ENCODE peak calls at places on chromosome 5, in seven cellular contexts. I is neuronal stem cell, D is heart right ventricle, S is K562, Y is RWPE1, F is A549, Q is dorsolateral prefrontal cortex. G is an unnamed sample.

GRCh38 chr5:179268399-179268952 is 76.8 kb downstream of the ADAMTS2 start:
- DNase-seq in Q (peak), F (no peak), S (no peak), I (no peak), D (no peak), Y (no peak), G (no peak)

GRCh38 chr5:8216921-8217320 is 348.0 kb downstream of the MTRR start:
- DNase-seq in S (no peak), F (no peak), I (no peak), Y (no peak), Q (no peak), D (no peak), G (no peak)

GRCh38 chr5:53991942-53992341 is 318.4 kb downstream of the ARL15 start:
- DNase-seq in D (no peak), I (no peak), S (peak), Q (no peak), Y (no peak), F (peak), G (no peak)

GRCh38 chr5:53479045-53479655 is 1.3 kb upstream of the FST start:
- DNase-seq in D (no peak), S (peak), F (no peak), Y (peak), I (no peak), Q (no peak), G (no peak)

GRCh38 chr5:140344683-140345423 is 1.6 kb downstream of the HBEGF start:
- DNase-seq in Q (no peak), F (no peak), S (peak), I (no peak), D (no peak), Y (peak), G (no peak)

GRCh38 chr5:21398511-21398910 is 1410.5 kb upstream of the CDH18 start:
- DNase-seq in Y (no peak), D (no peak), S (no peak), Q (no peak), F (no peak), I (no peak), G (no peak)

GRCh38 chr5:57317341-57317740 is 143.5 kb downstream of the GPBP1 start:
- DNase-seq in I (no peak), F (no peak), Y (no peak), D (no peak), Q (no peak), S (no peak), G (no peak)

GRCh38 chr5:39760385-39761198 is 335.8 kb upstream of the DAB2 start:
- DNase-seq in S (no peak), Y (peak), D (no peak), I (no peak), F (peak), Q (no peak), G (peak)

GRCh38 chr5:13660072-13660471 is 284.4 kb downstream of the DNAH5 start:
- DNase-seq in D (no peak), S (no peak), Q (no peak), Y (no peak), I (no peak), F (peak), G (no peak)

GRCh38 chr5:37836173-37837100 is 3.4 kb downstream of the GDNF start:
- DNase-seq in F (no peak), I (no peak), D (peak), Q (peak), S (no peak), Y (no peak), G (no peak)

GRCh38 chr5:74556631-74557595 is 83.6 kb downstream of the ENC1 start:
- DNase-seq in D (no peak), S (no peak), Y (no peak), Q (no peak), I (no peak), F (no peak), G (no peak)

GRCh38 chr5:9059920-9060691 is 485.8 kb downstream of the SEMA5A start:
- DNase-seq in S (no peak), I (no peak), D (peak), Q (no peak), F (no peak), Y (peak), G (peak)

GRCh38 chr5:137616046-137616445 is 116.9 kb upstream of the SPOCK1 start:
- DNase-seq in D (no peak), S (no peak), I (no peak), Q (no peak), F (no peak), Y (no peak), G (no peak)

GRCh38 chr5:122959740-122960450 is 76.6 kb downstream of the PPIC start:
- DNase-seq in D (no peak), F (no peak), S (no peak), I (no peak), Y (no peak), Q (no peak), G (no peak)
- H3K27ac ChIP-seq in D (no peak), F (no peak), S (no peak), I (no peak), Y (no peak), Q (no peak), G (no peak)

DNA sequence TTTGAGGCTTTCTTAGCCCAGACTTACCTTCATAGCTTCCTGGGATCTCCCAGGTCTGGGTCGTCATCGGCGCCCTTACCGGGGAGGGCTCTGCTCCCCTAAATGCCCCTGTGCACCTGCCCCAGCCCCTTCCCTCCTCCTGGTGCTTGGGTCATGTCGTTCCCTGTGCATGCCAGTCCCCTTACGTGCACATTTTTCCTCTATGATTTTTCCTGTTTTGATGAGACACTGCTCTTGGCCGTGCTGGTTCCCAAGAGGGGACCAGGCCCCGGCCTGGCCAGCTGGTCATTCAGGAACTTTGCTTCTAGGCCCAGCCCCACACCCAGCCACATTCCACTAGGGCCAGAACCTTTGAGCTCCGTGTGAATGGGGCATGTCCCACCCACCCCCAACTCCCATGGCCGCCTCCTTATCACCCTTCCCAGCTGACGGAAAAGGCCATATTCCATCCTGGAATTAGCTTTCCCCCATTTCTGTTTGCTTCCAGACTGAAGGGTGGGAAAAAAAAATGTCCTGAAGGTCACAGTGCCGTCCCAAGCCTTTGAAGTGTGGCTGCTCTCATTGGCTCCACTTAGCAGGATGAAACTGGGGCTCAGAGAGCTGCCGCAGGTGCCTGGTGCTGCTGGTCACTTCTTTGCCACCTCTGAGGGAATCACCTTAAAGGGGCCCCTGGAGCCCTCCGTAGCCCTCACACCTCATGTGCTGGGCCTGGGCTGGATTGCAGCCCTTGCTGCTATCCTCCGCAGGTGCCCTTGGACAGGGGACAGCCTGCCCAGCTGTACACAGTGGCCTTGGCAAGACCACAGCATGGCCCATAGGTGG is 25.1 kb downstream of the ERGIC1 start:
- DNase-seq in Q (no peak), I (no peak), F (peak), D (peak), Y (no peak), S (no peak), G (no peak)
- H3K27ac ChIP-seq in Q (peak), I (no peak), F (peak), D (peak), Y (peak), S (no peak), G (peak)

GRCh38 chr5:144333336-144333920 is 162.8 kb downstream of the KCTD16 start:
- DNase-seq in Y (peak), D (no peak), I (no peak), F (no peak), Q (no peak), S (no peak), G (peak)
- H3K27ac ChIP-seq in Y (no peak), D (no peak), I (no peak), F (no peak), Q (no peak), S (no peak), G (peak)

GRCh38 chr5:157278319-157279037 is 12.6 kb downstream of the CYFIP2 start:
- DNase-seq in D (no peak), F (no peak), S (no peak), I (no peak), Q (no peak), Y (no peak), G (no peak)

GRCh38 chr5:157271740-157272271 is 5.9 kb downstream of the CYFIP2 start:
- DNase-seq in S (no peak), Y (no peak), F (no peak), I (no peak), Q (no peak), D (no peak), G (no peak)

GRCh38 chr5:157279605-157280239 is 13.8 kb downstream of the CYFIP2 start:
- DNase-seq in D (no peak), F (no peak), S (no peak), Y (no peak), Q (no peak), I (no peak), G (no peak)

GRCh38 chr5:157273131-157273556 is 7.2 kb downstream of the CYFIP2 start:
- DNase-seq in S (no peak), Y (no peak), I (no peak), F (no peak), D (no peak), Q (no peak), G (no peak)

GRCh38 chr5:157275403-157275802 is 9.5 kb downstream of the CYFIP2 start:
- DNase-seq in S (no peak), I (no peak), D (no peak), F (no peak), Q (no peak), Y (no peak), G (no peak)
- H3K27ac ChIP-seq in S (no peak), I (no peak), D (no peak), F (no peak), Q (no peak), Y (no peak), G (no peak)

GRCh38 chr5:69033690-69034089 is 60.1 kb upstream of the SLC30A5 start:
- DNase-seq in D (no peak), F (no peak), S (no peak), Q (no peak), I (no peak), Y (no peak), G (no peak)
- H3K27ac ChIP-seq in D (no peak), F (no peak), S (no peak), Q (no peak), I (no peak), Y (no peak), G (no peak)

DNA sequence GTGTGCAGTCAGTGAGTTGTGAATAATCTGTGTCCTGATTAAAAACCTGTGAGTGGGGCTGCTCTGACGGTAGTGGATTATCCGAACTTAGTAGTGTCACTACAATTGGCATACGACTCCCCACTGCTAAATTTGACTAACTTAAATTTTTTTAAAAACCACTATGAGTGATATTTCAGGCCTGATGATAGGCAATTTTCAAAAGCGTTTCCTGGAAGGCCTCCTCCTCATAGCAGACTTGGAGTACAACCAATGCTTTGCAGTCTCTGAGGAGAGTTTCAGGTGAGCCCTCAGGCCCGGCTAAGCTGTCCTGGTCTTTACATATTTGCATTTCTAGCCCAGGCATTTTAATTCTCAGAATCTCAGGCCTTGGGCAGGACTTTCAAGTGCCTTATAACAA is 10.8 kb downstream of the BTNL8 start:
- DNase-seq in Q (no peak), I (no peak), F (no peak), S (no peak), Y (no peak), D (no peak), G (no peak)
- H3K27ac ChIP-seq in Q (no peak), I (no peak), F (no peak), S (peak), Y (no peak), D (no peak), G (no peak)

GRCh38 chr5:150904479-150905311 is at the start of gene ZNF300:
- DNase-seq in S (peak), I (peak), D (peak), Q (peak), Y (peak), F (peak), G (peak)

GRCh38 chr5:150901446-150901845 is 3.3 kb downstream of the ZNF300 start:
- DNase-seq in F (no peak), S (no peak), Y (no peak), D (no peak), I (no peak), Q (no peak), G (no peak)

DNA sequence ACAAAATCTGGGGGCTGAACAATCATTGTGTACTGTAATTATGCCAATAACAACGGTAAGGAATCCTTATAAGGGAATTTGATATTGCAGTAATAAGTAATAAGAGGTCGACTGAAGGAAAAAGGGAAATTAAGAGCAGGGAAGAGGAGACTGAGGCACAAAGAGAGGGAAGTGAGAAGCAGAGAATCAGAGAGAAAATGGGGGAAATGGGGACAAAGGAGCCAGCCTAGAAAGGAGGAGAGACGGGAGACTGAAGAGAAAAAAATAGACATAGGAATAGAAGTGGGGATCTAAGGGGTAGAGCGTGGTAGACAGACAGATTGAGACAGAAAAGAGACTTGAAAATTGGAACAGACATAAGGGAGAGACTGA is 518 bp upstream of the ZNF300 start:
- DNase-seq in I (no peak), Q (no peak), F (no peak), D (no peak), Y (no peak), S (peak), G (no peak)
- H3K27ac ChIP-seq in I (no peak), Q (peak), F (peak), D (peak), Y (no peak), S (peak), G (peak)

DNA sequence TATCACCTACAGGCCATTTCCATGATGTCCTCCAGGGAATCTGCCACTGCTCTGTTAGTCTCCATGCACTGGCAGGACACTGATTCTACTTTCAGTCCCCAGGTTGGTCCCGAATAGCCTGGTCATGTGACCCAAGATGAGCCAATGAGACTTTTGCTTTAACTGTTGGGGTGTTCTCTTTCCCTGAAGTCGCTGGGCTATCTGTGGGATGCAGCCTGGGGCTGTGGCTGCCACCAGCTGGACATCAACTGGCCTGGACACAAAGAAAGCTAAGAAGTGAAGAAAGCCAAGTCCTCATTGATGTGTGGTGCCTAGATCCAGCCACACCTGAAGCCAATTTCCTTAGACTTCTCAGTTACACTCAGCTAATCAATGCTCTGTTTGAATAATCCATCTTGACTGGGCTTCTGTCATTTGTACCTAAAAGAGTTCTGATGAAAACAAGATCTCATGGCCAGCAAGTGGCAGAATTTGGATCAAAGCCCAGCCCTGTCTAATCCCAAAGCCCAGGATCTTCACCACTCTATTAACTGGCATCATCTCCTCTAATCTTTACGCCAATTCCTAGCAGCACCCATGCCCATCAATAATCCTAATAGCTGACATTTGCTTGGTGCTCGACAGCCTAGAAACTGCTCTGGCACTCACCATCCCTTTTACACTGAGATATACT is 37.1 kb downstream of the SH3PXD2B start:
- DNase-seq in I (no peak), Y (no peak), Q (no peak), S (no peak), D (no peak), F (peak), G (no peak)
- H3K27ac ChIP-seq in I (no peak), Y (peak), Q (peak), S (no peak), D (no peak), F (peak), G (peak)

GRCh38 chr5:177429248-177430045 is 3.0 kb downstream of the GRK6 start:
- DNase-seq in F (no peak), I (no peak), S (peak), Y (no peak), D (peak), Q (no peak), G (no peak)
- H3K27ac ChIP-seq in F (peak), I (no peak), S (peak), Y (peak), D (no peak), Q (peak), G (no peak)